ENCODE peak calls at places on chromosomes 16 and 17, in five cellular contexts. L, F, S, C and E are unnamed samples.

GRCh38 chr16:11064202-11064540 is 119.8 kb downstream of the CLEC16A start:
- DNase-seq in C (no peak), L (no peak), F (no peak), S (no peak), E (no peak)

GRCh38 chr17:57186231-57187019 is 69.9 kb upstream of the MSI2 start:
- DNase-seq in L (no peak), C (no peak), S (no peak), F (no peak), E (no peak)

GRCh38 chr16:84650062-84650991 is 2.0 kb downstream of the KLHL36 start:
- DNase-seq in F (no peak), L (no peak), S (no peak), C (peak; percentile 79), E (no peak)

GRCh38 chr17:8857919-8858318 is 9.6 kb downstream of the PIK3R6 start:
- DNase-seq in F (no peak), S (peak; percentile 60), C (peak; percentile 4), L (no peak), E (no peak)

GRCh38 chr16:75121949-75122568 is 5.5 kb upstream of the LDHD start:
- DNase-seq in S (no peak), C (no peak), F (no peak), L (peak; percentile 16), E (no peak)

GRCh38 chr16:27646811-27647210 is 96.9 kb downstream of the KATNIP start:
- DNase-seq in S (no peak), C (peak; percentile 28), F (no peak), L (no peak), E (no peak)

GRCh38 chr17:13503526-13503925 is 98.2 kb downstream of the HS3ST3A1 start:
- DNase-seq in F (no peak), C (no peak), S (no peak), L (no peak), E (no peak)

GRCh38 chr16:73056911-73057310 is 9.0 kb upstream of the ZFHX3 start:
- DNase-seq in F (no peak), S (no peak), L (no peak), C (no peak), E (no peak)

GRCh38 chr17:57603978-57604377 is 141.1 kb downstream of the CCDC182 start:
- DNase-seq in C (no peak), L (no peak), F (no peak), S (no peak), E (no peak)

GRCh38 chr17:65684631-65685030 is 123.2 kb upstream of the AXIN2 start:
- DNase-seq in C (peak; percentile 72), S (no peak), F (no peak), L (no peak), E (no peak)

GRCh38 chr17:78368348-78368747 is 8.5 kb upstream of the SOCS3 start:
- DNase-seq in S (no peak), L (no peak), F (no peak), C (no peak), E (no peak)

GRCh38 chr16:17830651-17831050 is 359.9 kb upstream of the XYLT1 start:
- DNase-seq in F (no peak), S (no peak), L (no peak), C (no peak), E (no peak)

GRCh38 chr16:57297856-57298255 is 13.4 kb upstream of the PLLP start:
- DNase-seq in L (no peak), F (no peak), C (no peak), S (no peak), E (no peak)

GRCh38 chr16:57498031-57498430 is 11.7 kb upstream of the DOK4 start:
- DNase-seq in F (no peak), L (peak; percentile 22), S (no peak), C (no peak), E (no peak)

GRCh38 chr17:64424318-64424717 is 24.6 kb upstream of the MILR1 start:
- DNase-seq in F (no peak), L (no peak), C (no peak), S (no peak), E (no peak)

GRCh38 chr17:83174859-83175550 is 95.6 kb downstream of the METRNL start:
- DNase-seq in S (no peak), F (no peak), C (no peak), L (peak; percentile 40), E (no peak)

GRCh38 chr17:82497483-82498405 is 21.8 kb upstream of the FOXK2 start:
- DNase-seq in S (no peak), F (no peak), L (no peak), C (peak; percentile 66), E (no peak)

GRCh38 chr16:8678068-8678927 is 3.9 kb downstream of the ABAT start:
- DNase-seq in S (no peak), F (no peak), C (peak; percentile 52), L (no peak), E (peak; percentile 10)

GRCh38 chr16:22216191-22216831 is 10.2 kb downstream of the EEF2K start:
- DNase-seq in F (no peak), S (no peak), C (no peak), L (no peak), E (no peak)

GRCh38 chr17:48624544-48625501 is 1.3 kb downstream of the HOXB9 start:
- DNase-seq in C (no peak), S (no peak), F (no peak), L (no peak), E (no peak)

GRCh38 chr16:27401768-27402568 is at the start of gene IL21R:
- DNase-seq in S (peak; percentile 61), F (no peak), L (peak; percentile 81), C (peak; percentile 25), E (no peak)

GRCh38 chr16:23952128-23953041 is 116.6 kb downstream of the PRKCB start:
- DNase-seq in F (no peak), C (no peak), L (no peak), S (no peak), E (peak; percentile 85)

GRCh38 chr16:29306201-29306600 is 100.3 kb downstream of the NPIPB11 start:
- DNase-seq in S (no peak), F (no peak), C (no peak), L (no peak), E (no peak)

GRCh38 chr16:3383045-3383448 is 17.8 kb downstream of the ZSCAN32 start:
- DNase-seq in F (no peak), L (no peak), S (no peak), C (no peak), E (no peak)

GRCh38 chr16:56355221-56355620 is 70.1 kb downstream of the AMFR start:
- DNase-seq in L (no peak), C (no peak), S (no peak), F (no peak), E (no peak)

GRCh38 chr17:61397086-61397842 is 2.4 kb upstream of the TBX2 start:
- DNase-seq in F (no peak), C (no peak), L (no peak), S (no peak), E (no peak)

GRCh38 chr17:28086519-28086918 is 44.0 kb downstream of the NLK start:
- DNase-seq in C (peak; percentile 20), L (no peak), F (no peak), S (no peak), E (no peak)

GRCh38 chr16:89315791-89316581 is 98.5 kb downstream of the ZNF778 start:
- DNase-seq in C (peak; percentile 81), S (peak; percentile 63), F (no peak), L (no peak), E (no peak)

GRCh38 chr17:58307468-58308172 is 21.0 kb downstream of the TSPOAP1 start:
- DNase-seq in C (no peak), L (peak; percentile 51), S (no peak), F (no peak), E (no peak)

GRCh38 chr17:71055128-71055527 is 885.8 kb downstream of the KCNJ2 start:
- DNase-seq in L (no peak), C (no peak), S (no peak), F (no peak), E (no peak)

GRCh38 chr17:56121661-56122060 is 31.6 kb upstream of the ANKFN1 start:
- DNase-seq in L (no peak), F (no peak), S (no peak), C (no peak), E (no peak)

GRCh38 chr16:23821467-23821866 is 14.3 kb upstream of the PRKCB start:
- DNase-seq in L (no peak), C (no peak), S (no peak), F (no peak), E (no peak)

GRCh38 chr17:8459109-8459508 is 23.4 kb downstream of the NDEL1 start:
- DNase-seq in S (no peak), F (no peak), L (no peak), C (no peak), E (no peak)

GRCh38 chr16:30821891-30822290 is 34.9 kb upstream of the ZNF629 start:
- DNase-seq in L (no peak), S (no peak), F (no peak), C (no peak), E (no peak)

DNA sequence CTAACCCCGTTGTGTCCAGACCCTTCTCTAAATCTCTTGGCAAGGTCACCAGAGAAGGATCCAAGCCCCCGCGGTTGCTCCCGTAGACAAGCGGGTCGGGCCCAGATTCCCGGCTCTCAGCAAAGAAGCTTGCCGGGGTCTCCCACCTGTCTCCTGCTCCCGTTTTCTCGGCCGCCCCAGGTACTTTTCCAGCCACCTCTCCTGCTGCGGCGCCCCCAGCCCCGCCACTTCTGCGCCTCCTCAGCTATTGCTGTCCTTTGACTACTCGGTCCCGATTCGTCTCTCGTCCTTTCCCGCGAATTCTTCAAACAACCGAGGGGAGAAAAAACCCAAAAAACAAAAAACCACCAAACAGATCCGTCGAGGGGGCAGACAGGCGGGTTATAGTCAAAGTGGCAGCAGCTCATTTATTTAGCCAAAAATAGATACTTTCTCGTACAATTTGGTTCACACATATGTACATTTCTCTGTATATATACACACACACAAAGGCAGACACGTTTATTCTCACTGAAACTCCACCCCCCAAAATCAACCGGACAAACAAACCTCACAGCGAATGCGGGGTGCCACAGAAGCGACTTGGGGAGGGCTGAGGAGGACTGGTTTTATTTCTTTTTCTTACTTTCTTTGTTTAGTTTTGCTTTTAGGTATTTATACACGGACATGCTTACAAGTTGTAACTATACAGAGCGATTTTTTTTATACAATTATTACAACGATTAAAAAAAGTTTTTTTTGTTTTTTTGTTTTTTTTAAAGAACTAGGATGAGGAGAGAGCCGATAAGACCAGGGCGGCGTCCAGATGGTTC is 3.5 kb downstream of the IRX3 start:
- DNase-seq in S (no peak), F (no peak), C (no peak), L (no peak), E (no peak)
- H3K4me3 ChIP-seq in S (peak overlapping the region; percentile 67), F (no peak overlapping the region), C (peak overlapping the region; percentile 38), L (no peak overlapping the region), E (no peak overlapping the region)

DNA sequence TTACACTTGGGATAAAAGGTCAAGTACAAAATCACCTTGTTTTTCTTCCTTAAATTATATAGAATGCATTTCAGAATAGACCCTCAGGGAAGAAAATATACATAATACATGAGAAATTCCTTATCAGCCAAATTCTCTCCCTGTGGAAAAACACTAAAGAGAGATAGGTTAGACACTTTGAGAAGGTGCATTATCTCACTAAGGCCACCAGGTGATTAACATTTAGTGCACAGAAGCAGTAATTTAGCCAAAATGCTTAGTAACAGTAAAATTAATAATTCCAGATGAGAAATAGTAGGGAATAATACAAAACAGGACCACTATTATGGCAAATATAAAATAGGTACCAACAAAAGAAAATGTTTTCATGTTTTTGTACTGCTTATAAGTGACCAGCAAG is 185.3 kb upstream of the C17orf78 start:
- DNase-seq in L (no peak), F (no peak), C (no peak), S (no peak), E (no peak)
- TF ChIP-seq CTCF in L (no peak), F (peak; percentile 30), C (no peak), S (no peak), E (peak; percentile 16)

GRCh38 chr17:3535253-3535995 is 22.2 kb downstream of the TRPV3 start:
- DNase-seq in F (peak; percentile 76), C (peak; percentile 51), L (peak; percentile 57), S (peak; percentile 44), E (peak; percentile 26)
- H3K4me3 ChIP-seq in F (peak overlapping the region; percentile 54), C (peak overlapping the region; percentile 46), L (no peak overlapping the region), S (peak overlapping the region; percentile 24), E (peak overlapping the region; percentile 63)

GRCh38 chr17:18093616-18094408 is 6.1 kb downstream of the DRG2 start:
- DNase-seq in C (peak; percentile 60), S (peak; percentile 50), F (peak; percentile 27), L (no peak), E (no peak)
- TF ChIP-seq CTCF in C (peak; percentile 38), S (peak; percentile 45), F (peak; percentile 65), L (peak; percentile 29), E (peak; percentile 55)